ENCODE peak calls at places on chromosomes 11 and 22, in four cellular contexts. N is adrenal gland, Q is Right ventricle myocardium superior, Y is T-helper 9 cell. V is an unnamed sample.

GRCh38 chr11:134330611-134331564 is 900 bp upstream of the GLB1L2 start:
- DNase-seq in N (no peak), Q (no peak), Y (no peak), V (no peak)

GRCh38 chr11:103384652-103385051 is 275.4 kb downstream of the DYNC2H1 start:
- DNase-seq in N (no peak), Q (no peak), Y (no peak), V (no peak)

GRCh38 chr11:26651916-26652315 is 69.9 kb downstream of the SLC5A12 start:
- DNase-seq in N (no peak), Q (no peak), Y (no peak), V (no peak)

GRCh38 chr11:9759519-9760179 is 95.8 kb downstream of the SWAP70 start:
- DNase-seq in N (peak; percentile 80), Q (peak; percentile 84), Y (peak; percentile 63), V (peak; percentile 89)

GRCh38 chr11:121199516-121199915 is 93.1 kb upstream of the SC5D start:
- DNase-seq in N (no peak), Q (no peak), Y (no peak), V (no peak)

GRCh38 chr11:11297578-11297977 is 55.5 kb downstream of the CSNK2A3 start:
- DNase-seq in N (no peak), Q (no peak), Y (no peak), V (no peak)

GRCh38 chr11:44539971-44540370 is 25.5 kb upstream of the CD82 start:
- DNase-seq in N (no peak), Q (no peak), Y (no peak), V (no peak)

GRCh38 chr11:97202613-97203292 is 812.9 kb downstream of the JRKL start:
- DNase-seq in N (no peak), Q (no peak), Y (no peak), V (no peak)

GRCh38 chr11:117827521-117828511 is 3.3 kb upstream of the FXYD2 start:
- DNase-seq in N (no peak), Q (no peak), Y (no peak), V (peak; percentile 54)

GRCh38 chr22:43005106-43005505 is 9.8 kb downstream of the PACSIN2 start:
- DNase-seq in N (no peak), Q (no peak), Y (no peak), V (no peak)

GRCh38 chr11:66059966-66060680 is 8.0 kb downstream of the SF3B2 start:
- DNase-seq in N (no peak), Q (no peak), Y (no peak), V (no peak)

GRCh38 chr11:128492903-128493569 is 94.3 kb downstream of the ETS1 start:
- DNase-seq in N (no peak), Q (peak; percentile 33), Y (no peak), V (no peak)

GRCh38 chr11:119751281-119752060 is 22.5 kb upstream of the NECTIN1 start:
- DNase-seq in N (no peak), Q (no peak), Y (no peak), V (no peak)

GRCh38 chr11:32429477-32429876 is 5.9 kb downstream of the WT1 start:
- DNase-seq in N (no peak), Q (no peak), Y (no peak), V (no peak)

GRCh38 chr11:69274531-69275016 is 19.4 kb upstream of the MYEOV start:
- DNase-seq in N (no peak), Q (no peak), Y (no peak), V (peak; percentile 95)

GRCh38 chr11:68996376-68997123 is 15.8 kb upstream of the MRGPRD start:
- DNase-seq in N (no peak), Q (peak; percentile 31), Y (no peak), V (peak; percentile 14)

V was measured in upper lobe of left lung.